ENCODE peak calls at places on chromosomes 12 and 14, in four cellular contexts. J is K562, W is HepG2, O is IMR-90. R is an unnamed sample. For H3K4me1, the result is how much of the 10 kb centered on the place peaks cover.

GRCh38 chr12:30420561-30420960 is 275.1 kb downstream of the IPO8 start:
- DNase-seq in J (no peak), W (no peak), O (peak), R (no peak)

GRCh38 chr14:100405752-100406455 is 82.8 kb downstream of the SLC25A47 start:
- DNase-seq in J (no peak), W (no peak), O (no peak), R (no peak)

GRCh38 chr14:104735830-104736642 is 12.0 kb downstream of the ADSS1 start:
- DNase-seq in J (no peak), W (peak), O (peak), R (no peak)

GRCh38 chr14:61388976-61389576 is 67.7 kb downstream of the PRKCH start:
- DNase-seq in J (no peak), W (no peak), O (no peak), R (peak)

GRCh38 chr14:59296508-59296907 is 108.0 kb downstream of the DAAM1 start:
- DNase-seq in J (no peak), W (peak), O (no peak), R (no peak)

GRCh38 chr14:99427632-99428315 is 52.9 kb downstream of the SETD3 start:
- DNase-seq in J (no peak), W (no peak), O (peak), R (no peak)

GRCh38 chr12:104220931-104221330 is 5.4 kb downstream of the TXNRD1 start:
- DNase-seq in J (no peak), W (no peak), O (no peak), R (no peak)

GRCh38 chr14:81565441-81566290 is 32.0 kb upstream of the SEL1L start:
- DNase-seq in J (peak), W (peak), O (no peak), R (peak)

GRCh38 chr14:90554341-90554740 is 157.5 kb downstream of the CALM1 start:
- DNase-seq in J (no peak), W (no peak), O (no peak), R (no peak)

GRCh38 chr14:21275261-21275858 is 4.5 kb upstream of the RPGRIP1 start:
- DNase-seq in J (no peak), W (no peak), O (no peak), R (no peak)

GRCh38 chr12:127450822-127451221 is 816.1 kb upstream of the TMEM132C start:
- DNase-seq in J (no peak), W (no peak), O (peak), R (no peak)

GRCh38 chr12:115440438-115440837 is 756.5 kb upstream of the TBX3 start:
- DNase-seq in J (peak), W (peak), O (peak), R (peak)

GRCh38 chr14:75411194-75411552 is 16.6 kb upstream of the JDP2 start:
- DNase-seq in J (no peak), W (no peak), O (no peak), R (no peak)

GRCh38 chr14:102140027-102140749 is 491 bp downstream of the WDR20 start:
- DNase-seq in J (peak), W (peak), O (no peak), R (peak)
- TF ChIP-seq MAZ in J (no peak), W (no peak), O (no peak), R (no peak)

DNA sequence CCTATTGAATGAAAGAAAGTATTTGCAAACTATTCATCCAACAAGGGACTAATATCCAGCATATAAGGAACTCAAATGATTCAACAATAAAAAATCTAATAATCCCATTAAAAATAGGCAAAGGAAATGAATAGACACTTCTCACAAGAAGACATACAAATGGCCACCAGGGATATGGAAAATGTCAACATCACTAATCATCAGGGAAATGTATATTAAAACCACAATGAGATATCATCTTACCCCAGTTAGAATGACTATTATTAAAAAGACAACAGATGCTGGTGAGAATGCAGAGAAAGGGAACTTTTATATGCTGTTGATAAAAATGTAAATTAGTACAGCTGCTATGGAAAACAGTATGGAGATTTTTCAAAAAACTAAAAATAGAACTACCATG is 89.2 kb downstream of the GARIN6 start:
- DNase-seq in J (no peak), W (no peak), O (no peak), R (no peak)
- H3K4me1 ChIP-seq in J (under half), W (under half), O (under half), R (under half)

GRCh38 chr12:125944446-125944845 is 879.2 kb downstream of the AACS start:
- DNase-seq in J (no peak), W (no peak), O (no peak), R (no peak)
- TF ChIP-seq MAZ in J (no peak), W (no peak), O (no peak), R (no peak)

GRCh38 chr12:6376079-6376941 is 947 bp upstream of the SCNN1A start:
- DNase-seq in J (peak), W (peak), O (peak), R (peak)
- H3K4me1 ChIP-seq in J (under half), W (half or more), O (under half), R (half or more)

DNA sequence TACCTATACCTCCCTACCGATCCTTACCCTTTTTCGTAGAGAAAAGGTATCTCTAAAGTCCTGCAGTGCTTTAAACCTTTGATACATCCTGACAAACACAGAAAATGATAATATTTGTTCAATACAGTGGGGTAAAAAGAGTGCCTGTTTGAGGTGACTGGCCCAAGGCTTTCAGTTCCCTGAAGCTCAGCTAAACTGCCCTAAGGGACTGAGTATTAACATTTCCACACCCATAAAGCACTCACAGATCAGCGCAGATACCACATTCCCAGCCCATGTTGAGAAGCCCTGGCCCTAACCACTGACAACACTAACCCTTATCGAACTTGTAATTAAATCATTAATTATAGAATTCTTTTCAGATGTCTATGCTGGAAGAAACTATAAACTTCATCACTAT is 108.7 kb downstream of the DIP2B start:
- DNase-seq in J (peak), W (no peak), O (no peak), R (no peak)
- TF ChIP-seq MAZ in J (no peak), W (no peak), O (no peak), R (no peak)

GRCh38 chr14:51849095-51849494 is 11.3 kb upstream of the GNG2 start:
- DNase-seq in J (no peak), W (no peak), O (peak), R (no peak)

GRCh38 chr14:51845811-51846210 is 14.6 kb upstream of the GNG2 start:
- DNase-seq in J (no peak), W (no peak), O (no peak), R (no peak)

GRCh38 chr14:51847489-51847796 is 13.0 kb upstream of the GNG2 start:
- DNase-seq in J (no peak), W (no peak), O (no peak), R (no peak)

GRCh38 chr14:51848120-51848519 is 12.3 kb upstream of the GNG2 start:
- DNase-seq in J (no peak), W (no peak), O (no peak), R (no peak)

GRCh38 chr14:51846631-51847488 is 13.6 kb upstream of the GNG2 start:
- DNase-seq in J (no peak), W (no peak), O (peak), R (no peak)
- H3K4me1 ChIP-seq in J (under half), W (under half), O (under half), R (under half)